ENCODE peak calls at places on chromosomes 1 and 21, in six cellular contexts. R, B, C, A, M and I are unnamed samples.

GRCh38 chr1:72557446-72558049 is 275.2 kb upstream of the NEGR1 start:
- DNase-seq in R (peak; percentile 19), B (no peak), C (no peak), A (no peak), M (no peak), I (no peak)

GRCh38 chr21:46153259-46154154 is 1.9 kb downstream of the FTCD start:
- DNase-seq in R (no peak), B (peak; percentile 26), C (peak; percentile 69), A (peak; percentile 85), M (no peak), I (no peak)

GRCh38 chr1:227753999-227754764 is 18.9 kb downstream of the SNAP47 start:
- DNase-seq in R (peak; percentile 55), B (no peak), C (peak; percentile 61), A (no peak), M (peak; percentile 68), I (no peak)

GRCh38 chr21:46518983-46519583 is 60.4 kb downstream of the DIP2A start:
- DNase-seq in R (no peak), B (no peak), C (no peak), A (no peak), M (no peak), I (no peak)

GRCh38 chr1:178407662-178408061 is 89.1 kb downstream of the CLEC20A start:
- DNase-seq in R (peak; percentile 5), B (no peak), C (no peak), A (no peak), M (no peak), I (no peak)

GRCh38 chr1:35834218-35834617 is 26.4 kb downstream of the AGO4 start:
- DNase-seq in R (no peak), B (no peak), C (no peak), A (no peak), M (no peak), I (no peak)

GRCh38 chr1:118992868-118993711 is 4.9 kb upstream of the TBX15 start:
- DNase-seq in R (no peak), B (no peak), C (no peak), A (no peak), M (no peak), I (no peak)

GRCh38 chr1:84509029-84509428 is 2.6 kb upstream of the GNG5 start:
- DNase-seq in R (no peak), B (no peak), C (no peak), A (no peak), M (no peak), I (no peak)

GRCh38 chr1:88216441-88216840 is 467.6 kb upstream of the PKN2 start:
- DNase-seq in R (no peak), B (no peak), C (no peak), A (no peak), M (no peak), I (no peak)

GRCh38 chr1:238329671-238330070 is 438.9 kb upstream of the ZP4 start:
- DNase-seq in R (no peak), B (no peak), C (no peak), A (no peak), M (no peak), I (no peak)

GRCh38 chr1:92484472-92485373 is 2.0 kb downstream of the GFI1 start:
- DNase-seq in R (no peak), B (peak; percentile 38), C (peak; percentile 23), A (peak; percentile 69), M (no peak), I (peak; percentile 51)

GRCh38 chr1:78157162-78157561 is 111.4 kb downstream of the GIPC2 start:
- DNase-seq in R (peak; percentile 91), B (no peak), C (no peak), A (no peak), M (no peak), I (no peak)

GRCh38 chr1:42940851-42941639 is 17.6 kb downstream of the SLC2A1 start:
- DNase-seq in R (peak; percentile 92), B (no peak), C (no peak), A (peak; percentile 26), M (no peak), I (no peak)